ENCODE peak calls at places on chromosomes 3 and 15, in five cellular contexts. F is ovary; V is lung; D is CD8-positive, alpha-beta T cell; B is left ventricle myocardium inferior. H is an unnamed sample.

GRCh38 chr3:159764211-159765024 is 224.2 kb upstream of the IL12A start:
- DNase-seq in F (peak), V (no peak), D (no peak), B (peak), H (no peak)

GRCh38 chr3:123668906-123669305 is 84.1 kb upstream of the HACD2 start:
- DNase-seq in F (no peak), V (no peak), D (no peak), B (no peak), H (no peak)

GRCh38 chr15:29449136-29449535 is 179.5 kb upstream of the NSMCE3 start:
- DNase-seq in F (no peak), V (no peak), D (no peak), B (no peak), H (no peak)

GRCh38 chr3:73784647-73785420 is 160.1 kb upstream of the PDZRN3 start:
- DNase-seq in F (no peak), V (no peak), D (no peak), B (no peak), H (no peak)

GRCh38 chr3:31077021-31077601 is 182.7 kb upstream of the GADL1 start:
- DNase-seq in F (no peak), V (no peak), D (no peak), B (no peak), H (no peak)

GRCh38 chr15:68409736-68410370 is 22.1 kb downstream of the ITGA11 start:
- DNase-seq in F (no peak), V (no peak), D (no peak), B (no peak), H (no peak)

GRCh38 chr3:133487920-133488540 is 85.5 kb upstream of the CDV3 start:
- DNase-seq in F (no peak), V (no peak), D (peak), B (no peak), H (peak)

GRCh38 chr3:39849992-39850706 is 40.7 kb downstream of the MYRIP start:
- DNase-seq in F (no peak), V (no peak), D (no peak), B (no peak), H (no peak)

GRCh38 chr3:128395500-128396125 is 71.1 kb downstream of the DNAJB8 start:
- DNase-seq in F (peak), V (no peak), D (peak), B (peak), H (no peak)

GRCh38 chr3:187932530-187932929 is 187.3 kb upstream of the BCL6 start:
- DNase-seq in F (no peak), V (no peak), D (no peak), B (no peak), H (no peak)

GRCh38 chr3:43287514-43287913 is 1.2 kb downstream of the SNRK start:
- DNase-seq in F (no peak), V (no peak), D (no peak), B (no peak), H (no peak)

GRCh38 chr3:190038050-190038631 is 82.6 kb downstream of the P3H2 start:
- DNase-seq in F (no peak), V (peak), D (no peak), B (peak), H (no peak)

GRCh38 chr3:28150465-28151206 is 90.8 kb upstream of the CMC1 start:
- DNase-seq in F (no peak), V (no peak), D (no peak), B (no peak), H (no peak)

GRCh38 chr15:34721802-34722795 is 32.7 kb downstream of the GJD2 start:
- DNase-seq in F (no peak), V (no peak), D (no peak), B (peak), H (no peak)

GRCh38 chr3:182216311-182216970 is 504.7 kb downstream of the SOX2 start:
- DNase-seq in F (no peak), V (no peak), D (no peak), B (no peak), H (no peak)

GRCh38 chr3:129601713-129602112 is 4.8 kb downstream of the PLXND1 start:
- DNase-seq in F (no peak), V (no peak), D (no peak), B (no peak), H (no peak)

GRCh38 chr3:38834110-38834509 is 18.1 kb upstream of the SCN10A start:
- DNase-seq in F (peak), V (no peak), D (no peak), B (peak), H (no peak)

GRCh38 chr15:48631191-48631770 is 14.2 kb downstream of the FBN1 start:
- DNase-seq in F (no peak), V (no peak), D (no peak), B (peak), H (no peak)

GRCh38 chr3:195119461-195120198 is 151.3 kb downstream of the XXYLT1 start:
- DNase-seq in F (no peak), V (no peak), D (no peak), B (no peak), H (no peak)

GRCh38 chr3:59192473-59192872 is 142.6 kb upstream of the CFAP20DC start:
- DNase-seq in F (no peak), V (no peak), D (no peak), B (no peak), H (no peak)

GRCh38 chr15:24756101-24756500 is 80.5 kb downstream of the NPAP1 start:
- DNase-seq in F (no peak), V (no peak), D (no peak), B (no peak), H (no peak)

GRCh38 chr3:12962292-12962691 is 110.9 kb downstream of the IQSEC1 start:
- DNase-seq in F (no peak), V (no peak), D (no peak), B (no peak), H (no peak)

GRCh38 chr3:146469206-146470017 is at the start of gene PLSCR2:
- DNase-seq in F (peak), V (peak), D (peak), B (peak), H (peak)

GRCh38 chr15:45795487-45796069 is 160.7 kb downstream of the SQOR start:
- DNase-seq in F (no peak), V (peak), D (no peak), B (no peak), H (no peak)

GRCh38 chr15:38758001-38758400 is 193.4 kb upstream of the RASGRP1 start:
- DNase-seq in F (no peak), V (no peak), D (no peak), B (no peak), H (no peak)

GRCh38 chr3:149967067-149967685 is 3.5 kb downstream of the PFN2 start:
- DNase-seq in F (no peak), V (no peak), D (no peak), B (no peak), H (no peak)

GRCh38 chr3:180036678-180037455 is at the start of gene PEX5L:
- DNase-seq in F (peak), V (no peak), D (peak), B (peak), H (no peak)

GRCh38 chr3:179957264-179957845 is 79.4 kb downstream of the PEX5L start:
- DNase-seq in F (no peak), V (no peak), D (no peak), B (no peak), H (no peak)

GRCh38 chr15:87522997-87523396 is 733.5 kb downstream of the NTRK3 start:
- DNase-seq in F (no peak), V (no peak), D (no peak), B (no peak), H (no peak)

GRCh38 chr15:62797171-62797570 is 245.4 kb upstream of the TPM1 start:
- DNase-seq in F (no peak), V (no peak), D (no peak), B (no peak), H (no peak)

GRCh38 chr3:188266581-188267274 is 112.8 kb downstream of the LPP start:
- DNase-seq in F (no peak), V (peak), D (no peak), B (no peak), H (no peak)

GRCh38 chr3:167493240-167493639 is 19.4 kb upstream of the SERPINI2 start:
- DNase-seq in F (no peak), V (no peak), D (no peak), B (no peak), H (no peak)

GRCh38 chr3:179266701-179267211 is 15.8 kb upstream of the KCNMB3 start:
- DNase-seq in F (no peak), V (no peak), D (no peak), B (peak), H (no peak)

GRCh38 chr3:65660000-65660598 is 378.6 kb downstream of the MAGI1 start:
- DNase-seq in F (no peak), V (no peak), D (no peak), B (no peak), H (no peak)

DNA sequence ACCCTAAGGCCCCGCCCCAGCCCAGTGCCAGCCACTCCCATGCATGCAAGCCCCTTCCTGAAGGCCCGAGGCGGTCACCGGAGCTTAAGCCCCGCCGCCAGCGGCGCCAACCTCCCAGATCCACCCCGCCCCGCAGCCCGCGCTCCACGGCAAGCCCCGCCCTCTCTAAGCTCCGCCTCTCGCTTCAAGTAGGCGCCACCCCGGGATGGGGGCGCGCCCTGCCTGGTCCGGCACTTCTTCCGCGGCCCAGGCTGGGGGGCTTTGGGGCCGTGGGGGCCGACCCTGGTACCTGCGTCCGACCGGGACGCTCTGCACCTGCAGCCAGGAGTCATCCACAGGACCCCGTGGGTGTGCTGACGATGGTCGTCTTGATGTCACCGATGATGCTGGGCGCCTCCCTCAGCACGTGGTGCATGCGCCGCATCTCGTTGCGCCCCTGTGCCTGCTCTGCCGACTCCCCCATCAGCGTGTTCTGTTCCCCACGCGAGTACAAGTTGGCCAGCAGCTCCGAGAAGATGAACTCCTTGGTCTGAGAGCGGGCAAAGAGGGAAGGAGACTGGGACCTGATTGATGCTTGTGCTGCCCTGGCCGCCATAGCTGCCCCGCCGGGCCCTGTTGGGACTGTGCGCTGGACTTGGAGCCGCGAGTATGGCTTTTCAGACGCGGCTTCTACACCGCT is 26.1 kb upstream of the CSPG4 start:
- DNase-seq in F (peak), V (peak), D (peak), B (peak), H (peak)
- TF ChIP-seq CTCF in F (no peak), V (no peak), D (no peak), B (no peak), H (no peak)

GRCh38 chr3:37024092-37024491 is 30.8 kb downstream of the MLH1 start:
- DNase-seq in F (no peak), V (no peak), D (no peak), B (no peak), H (no peak)
- TF ChIP-seq CTCF in F (peak), V (peak), D (peak), B (peak), H (no peak)

GRCh38 chr3:196694202-196694638 is 17.8 kb downstream of the CEP19 start:
- DNase-seq in F (no peak), V (no peak), D (peak), B (no peak), H (peak)
- TF ChIP-seq CTCF in F (no peak), V (no peak), D (no peak), B (no peak), H (no peak)

DNA sequence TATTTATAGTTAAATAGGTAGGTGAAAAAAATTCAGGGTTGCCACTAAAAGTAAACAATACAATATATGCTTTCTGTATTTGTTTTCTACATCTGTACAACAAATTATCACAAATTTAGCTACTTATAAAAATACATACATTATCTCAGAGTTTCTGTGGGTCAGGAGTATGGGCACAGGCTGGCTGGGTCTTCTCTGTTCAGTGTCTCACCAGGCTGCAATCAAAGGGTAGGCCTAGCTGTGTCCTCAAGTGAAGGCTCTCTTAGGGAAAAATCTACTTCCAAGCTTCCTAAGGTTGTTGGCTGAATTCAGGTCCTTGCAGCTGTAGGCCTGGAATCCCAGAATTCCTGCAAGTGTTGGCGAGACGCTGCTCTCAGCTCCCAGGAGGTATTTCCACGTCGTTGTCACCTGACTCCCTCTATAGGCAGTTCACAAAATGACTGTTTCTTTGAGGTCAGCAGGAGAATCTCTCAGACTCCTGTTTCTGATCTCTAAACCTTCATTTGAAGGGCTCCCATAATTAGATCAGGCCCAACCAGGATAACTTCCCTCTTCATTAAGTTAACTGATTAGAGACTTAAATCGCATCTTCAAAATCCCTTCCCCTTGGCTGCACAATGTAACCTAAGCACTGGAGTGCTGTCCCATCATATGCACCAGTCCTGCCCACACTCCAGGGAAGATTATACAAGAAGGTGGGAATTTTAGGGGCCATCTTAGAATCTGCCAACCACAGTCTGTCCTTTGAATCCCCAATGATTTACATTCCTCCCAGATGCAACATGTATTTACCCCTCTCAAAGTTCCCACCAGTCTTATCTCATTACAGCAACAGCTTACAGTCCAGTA is 296.6 kb downstream of the SUCLG2 start:
- DNase-seq in F (no peak), V (no peak), D (no peak), B (no peak), H (no peak)
- TF ChIP-seq CTCF in F (no peak), V (peak), D (no peak), B (peak), H (no peak)

GRCh38 chr3:61173685-61174084 is 77.6 kb downstream of the FHIT start:
- DNase-seq in F (no peak), V (no peak), D (no peak), B (no peak), H (no peak)

GRCh38 chr3:61168286-61168685 is 83.0 kb downstream of the FHIT start:
- DNase-seq in F (no peak), V (no peak), D (no peak), B (no peak), H (no peak)

GRCh38 chr3:61177450-61177849 is 73.8 kb downstream of the FHIT start:
- DNase-seq in F (no peak), V (no peak), D (no peak), B (no peak), H (no peak)

GRCh38 chr3:61169621-61170251 is 81.5 kb downstream of the FHIT start:
- DNase-seq in F (no peak), V (no peak), D (no peak), B (no peak), H (no peak)

DNA sequence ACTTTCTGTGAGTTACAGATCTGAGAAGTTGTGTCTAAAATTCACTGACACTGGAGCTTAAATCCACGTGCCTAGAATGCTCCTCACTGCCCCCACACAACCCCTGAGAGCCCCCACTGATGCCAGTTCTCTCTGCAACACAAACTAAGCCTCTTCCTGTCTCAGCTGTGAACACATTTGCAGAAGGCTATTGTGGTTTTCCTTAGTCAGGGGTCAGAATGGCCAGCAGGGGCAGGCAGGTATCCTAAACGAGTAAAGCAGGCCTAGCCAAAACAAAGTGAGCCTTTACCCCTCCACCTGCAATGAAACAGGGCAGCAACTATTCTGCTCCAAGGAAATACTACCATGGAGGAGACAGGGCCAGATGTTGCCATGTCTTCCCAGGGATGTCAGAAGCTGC is 78.6 kb downstream of the FHIT start:
- DNase-seq in F (no peak), V (no peak), D (no peak), B (no peak), H (no peak)
- TF ChIP-seq CTCF in F (no peak), V (no peak), D (no peak), B (no peak), H (no peak)

GRCh38 chr15:78391781-78392180 is 46.2 kb upstream of the IREB2 start:
- DNase-seq in F (no peak), V (no peak), D (no peak), B (no peak), H (no peak)

GRCh38 chr15:78389356-78389755 is 48.7 kb upstream of the IREB2 start:
- DNase-seq in F (no peak), V (no peak), D (no peak), B (no peak), H (no peak)

GRCh38 chr15:78390823-78391222 is 47.2 kb upstream of the IREB2 start:
- DNase-seq in F (no peak), V (no peak), D (no peak), B (no peak), H (no peak)

GRCh38 chr15:78388865-78389264 is 48.7 kb downstream of the CRABP1 start:
- DNase-seq in F (no peak), V (no peak), D (no peak), B (no peak), H (no peak)

DNA sequence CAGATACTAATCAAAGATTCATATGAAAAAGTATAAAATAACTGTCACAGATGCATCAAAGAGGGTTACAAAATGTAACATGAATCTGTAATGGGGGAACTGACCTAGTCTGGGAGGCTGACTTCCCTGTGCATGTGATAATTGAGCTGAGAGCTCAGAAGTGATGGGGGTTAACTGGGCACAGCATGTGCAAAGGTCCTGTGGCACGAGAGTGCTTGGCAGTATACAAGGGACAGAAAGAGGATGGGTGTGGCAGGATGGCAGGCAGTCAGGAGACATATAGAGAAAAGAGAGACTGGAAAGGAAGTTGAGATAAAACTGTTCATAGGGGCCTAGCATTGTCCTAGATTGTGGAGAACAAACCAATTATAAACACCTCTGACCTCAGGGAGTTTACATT is 47.8 kb upstream of the IREB2 start:
- DNase-seq in F (no peak), V (no peak), D (no peak), B (no peak), H (no peak)
- TF ChIP-seq CTCF in F (no peak), V (no peak), D (no peak), B (no peak), H (no peak)

H was measured in natural killer cell.